ENCODE peak calls at places on chromosome 1, in five cellular contexts. O is GM13976, H is breast epithelium, Q is fibroblast of the aortic adventitia, R is Calu3. D is an unnamed sample.

GRCh38 chr1:175128523-175128922 is 60.9 kb downstream of the TNN start:
- DNase-seq in O (no peak), H (no peak), Q (no peak), R (no peak), D (no peak)

GRCh38 chr1:221994274-221994698 is 252.4 kb upstream of the DUSP10 start:
- DNase-seq in O (peak), H (no peak), Q (peak), R (no peak), D (no peak)

GRCh38 chr1:240194120-240194519 is 102.4 kb downstream of the FMN2 start:
- DNase-seq in O (no peak), H (no peak), Q (peak), R (no peak), D (no peak)

GRCh38 chr1:162756523-162756922 is 34.0 kb upstream of the HSD17B7 start:
- DNase-seq in O (no peak), H (no peak), Q (peak), R (no peak), D (no peak)

GRCh38 chr1:91020486-91020885 is 1.3 kb downstream of the ZNF644 start:
- DNase-seq in O (no peak), H (no peak), Q (peak), R (no peak), D (no peak)

GRCh38 chr1:1212780-1213152 is 1.2 kb downstream of the TNFRSF4 start:
- DNase-seq in O (peak), H (no peak), Q (no peak), R (no peak), D (no peak)

GRCh38 chr1:36136535-36136934 is 11.5 kb upstream of the COL8A2 start:
- DNase-seq in O (no peak), H (no peak), Q (peak), R (no peak), D (peak)

GRCh38 chr1:114833421-114833820 is 21.2 kb upstream of the SYCP1 start:
- DNase-seq in O (no peak), H (no peak), Q (no peak), R (no peak), D (no peak)

GRCh38 chr1:162689745-162690671 is 57.7 kb downstream of the DDR2 start:
- DNase-seq in O (no peak), H (no peak), Q (peak), R (no peak), D (no peak)

GRCh38 chr1:10794724-10795304 is 1.6 kb downstream of the CASZ1 start:
- DNase-seq in O (peak), H (no peak), Q (no peak), R (peak), D (no peak)

GRCh38 chr1:179229214-179230140 is at the start of gene ABL2:
- DNase-seq in O (peak), H (no peak), Q (peak), R (peak), D (peak)

GRCh38 chr1:220271706-220272046 is 577 bp downstream of the RAB3GAP2 start:
- DNase-seq in O (peak), H (no peak), Q (peak), R (peak), D (no peak)

GRCh38 chr1:163826500-163826899 is 504.7 kb downstream of the NUF2 start:
- DNase-seq in O (no peak), H (no peak), Q (no peak), R (no peak), D (no peak)

GRCh38 chr1:7620196-7620595 is 150.9 kb upstream of the VAMP3 start:
- DNase-seq in O (no peak), H (no peak), Q (no peak), R (no peak), D (no peak)

GRCh38 chr1:209611771-209612570 is 28.5 kb downstream of the CAMK1G start:
- DNase-seq in O (peak), H (no peak), Q (no peak), R (peak), D (no peak)
- TF ChIP-seq CTCF in O (no peak), H (no peak), Q (no peak), R (peak), D (no peak)

DNA sequence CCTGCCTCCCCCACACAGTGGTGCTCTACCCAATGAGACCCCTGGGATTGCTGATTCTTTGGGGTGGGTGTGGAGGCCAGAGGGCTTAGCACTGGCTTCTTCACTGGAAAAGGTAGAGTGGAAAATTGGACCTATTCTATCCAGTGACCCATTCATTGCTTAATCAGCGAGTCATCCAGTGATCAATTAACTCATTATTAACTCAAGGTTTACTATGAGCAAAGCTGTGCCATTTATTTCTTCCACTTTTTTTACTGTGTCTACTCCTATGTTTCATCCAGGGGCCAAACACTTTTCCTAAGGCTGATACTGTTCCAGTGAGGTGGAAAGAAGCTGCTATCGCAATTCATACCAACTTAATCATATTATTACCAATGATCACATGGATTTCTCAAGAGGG is 363.9 kb downstream of the RPS6KC1 start:
- DNase-seq in O (no peak), H (no peak), Q (no peak), R (no peak), D (no peak)
- TF ChIP-seq CTCF in O (no peak), H (no peak), Q (no peak), R (no peak), D (no peak)

GRCh38 chr1:154607084-154607747 is 770 bp downstream of the ADAR start:
- DNase-seq in O (no peak), H (no peak), Q (peak), R (peak), D (peak)
- TF ChIP-seq CTCF in O (no peak), H (no peak), Q (no peak), R (no peak), D (no peak)

DNA sequence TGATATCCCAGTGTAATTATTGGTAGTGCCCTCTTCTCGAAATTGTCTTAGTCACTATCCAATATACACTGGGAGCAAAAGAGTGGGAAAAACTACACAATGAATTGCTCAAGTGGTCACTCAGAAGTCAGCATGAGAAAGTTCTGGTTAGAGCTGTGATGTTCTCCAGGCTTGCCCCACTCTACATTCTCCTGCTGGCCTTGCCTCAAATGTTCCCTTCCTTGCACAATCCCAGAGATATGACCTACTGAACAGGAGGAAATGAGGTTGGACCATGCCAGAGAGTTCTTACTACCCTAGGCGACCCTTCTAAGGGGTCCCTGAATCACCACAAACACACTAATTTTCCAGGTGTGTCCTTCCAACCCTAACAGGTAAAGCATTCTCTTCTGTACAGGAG is 40.8 kb downstream of the GLUL start:
- DNase-seq in O (no peak), H (no peak), Q (no peak), R (no peak), D (no peak)
- TF ChIP-seq CTCF in O (no peak), H (no peak), Q (no peak), R (no peak), D (no peak)

GRCh38 chr1:233055879-233056641 is 105.6 kb downstream of the NTPCR start:
- DNase-seq in O (no peak), H (no peak), Q (no peak), R (no peak), D (no peak)
- TF ChIP-seq CTCF in O (no peak), H (no peak), Q (no peak), R (no peak), D (no peak)

DNA sequence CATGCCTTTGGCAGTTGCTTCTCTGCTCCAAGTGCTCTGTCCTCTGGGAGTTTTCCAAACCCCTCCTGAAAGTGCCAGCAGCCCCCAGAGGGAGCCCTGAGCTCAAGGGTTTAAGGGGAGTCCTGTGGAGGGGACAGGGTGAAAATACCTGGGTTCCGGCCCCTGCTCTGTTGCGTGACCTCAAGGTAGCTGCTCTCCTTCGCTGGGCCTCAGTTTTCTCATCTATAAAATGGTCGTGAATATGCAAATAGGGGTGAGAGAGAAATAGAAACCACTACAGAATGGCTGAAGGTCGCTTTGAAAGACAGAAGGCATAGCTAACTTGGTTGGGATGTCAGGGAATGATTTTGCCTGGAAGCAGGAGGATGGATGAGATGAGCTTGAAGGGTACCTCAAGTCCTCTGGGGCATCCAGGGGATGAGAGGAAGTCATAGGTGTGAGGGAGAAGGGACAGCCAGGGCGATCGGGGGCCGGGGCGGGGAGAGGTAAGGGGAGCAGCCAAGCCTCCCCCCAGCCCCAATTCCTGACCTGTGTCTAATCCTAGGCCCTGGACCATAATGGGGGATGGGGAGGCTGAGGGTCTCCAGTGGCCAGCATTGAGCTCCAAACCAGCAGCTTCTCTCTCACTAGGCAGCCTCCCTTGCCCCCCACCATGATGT is 12.4 kb downstream of the IFFO2 start:
- DNase-seq in O (no peak), H (no peak), Q (no peak), R (no peak), D (no peak)
- TF ChIP-seq CTCF in O (no peak), H (no peak), Q (no peak), R (no peak), D (no peak)

D was measured in prostate gland.